ENCODE peak calls at places on chromosomes 16 and 17, in seven cellular contexts. N is stimulated activated CD4-positive, alpha-beta T cell treated with anti-CD3 and anti-CD28 coated beads, TNF-alpha, amount 100 ng/mL, for 1 hour; J is cardiac fibroblast; F is CD8-positive, alpha-beta T cell; B is NCI-H748 treated with DMSO at 0.1 percent for 48 hours; H is HS-27A; R is GDM1. W is an unnamed sample.

GRCh38 chr17:78012428-78012827 is 53.9 kb downstream of the TNRC6C start:
- DNase-seq in N (no peak), J (no peak), F (no peak), B (no peak), H (no peak), R (no peak), W (no peak)

GRCh38 chr17:73096201-73096600 is 3.7 kb upstream of the SLC39A11 start:
- DNase-seq in N (no peak), J (no peak), F (no peak), B (no peak), H (no peak), R (no peak), W (no peak)

GRCh38 chr17:18961634-18962493 is 9.9 kb downstream of the SLC5A10 start:
- DNase-seq in N (no peak), J (peak; percentile 24), F (no peak), B (no peak), H (no peak), R (no peak), W (peak; percentile 46)

GRCh38 chr17:76957600-76958464 is 89.6 kb downstream of the MGAT5B start:
- DNase-seq in N (no peak), J (no peak), F (no peak), B (no peak), H (no peak), R (no peak), W (no peak)

GRCh38 chr16:50457423-50457822 is 88.6 kb upstream of the BRD7 start:
- DNase-seq in N (no peak), J (no peak), F (no peak), B (no peak), H (no peak), R (no peak), W (no peak)

GRCh38 chr16:74942977-74943918 is 41.7 kb downstream of the WDR59 start:
- DNase-seq in N (no peak), J (no peak), F (no peak), B (no peak), H (no peak), R (no peak), W (no peak)

GRCh38 chr17:53525590-53525989 is 297.1 kb upstream of the KIF2B start:
- DNase-seq in N (no peak), J (no peak), F (no peak), B (no peak), H (no peak), R (no peak), W (no peak)

GRCh38 chr17:79677646-79678045 is 53.1 kb upstream of the ENPP7 start:
- DNase-seq in N (no peak), J (no peak), F (no peak), B (no peak), H (no peak), R (no peak), W (no peak)

GRCh38 chr17:48719642-48720262 is 2.6 kb downstream of the PRAC1 start:
- DNase-seq in N (no peak), J (no peak), F (no peak), B (no peak), H (no peak), R (no peak), W (no peak)

GRCh38 chr16:85124636-85125346 is 12.5 kb upstream of the CIBAR2 start:
- DNase-seq in N (no peak), J (no peak), F (peak; percentile 4), B (no peak), H (no peak), R (no peak), W (no peak)

GRCh38 chr16:17368951-17369350 is 101.8 kb downstream of the XYLT1 start:
- DNase-seq in N (no peak), J (no peak), F (peak; percentile 45), B (no peak), H (no peak), R (no peak), W (no peak)

GRCh38 chr17:48611681-48612455 is 1.1 kb upstream of the HOXB7 start:
- DNase-seq in N (no peak), J (no peak), F (no peak), B (peak; percentile 51), H (no peak), R (no peak), W (no peak)

GRCh38 chr16:65312795-65313194 is 190.9 kb upstream of the CDH11 start:
- DNase-seq in N (no peak), J (peak; percentile 41), F (no peak), B (no peak), H (no peak), R (no peak), W (no peak)

GRCh38 chr16:57797526-57798266 is 4.6 kb downstream of the KIFC3 start:
- DNase-seq in N (no peak), J (no peak), F (no peak), B (no peak), H (no peak), R (no peak), W (no peak)

GRCh38 chr17:8275421-8276290 is 12.8 kb upstream of the RANGRF start:
- DNase-seq in N (no peak), J (no peak), F (no peak), B (no peak), H (no peak), R (no peak), W (no peak)

GRCh38 chr16:21685034-21685455 is 21.3 kb downstream of the OTOA start:
- DNase-seq in N (no peak), J (no peak), F (no peak), B (no peak), H (no peak), R (no peak), W (no peak)

GRCh38 chr16:27434141-27435051 is 32.4 kb downstream of the IL21R start:
- DNase-seq in N (no peak), J (no peak), F (peak; percentile 10), B (no peak), H (no peak), R (no peak), W (peak; percentile 65)

GRCh38 chr16:21179126-21179982 is 20.9 kb downstream of the LDAF1 start:
- DNase-seq in N (no peak), J (no peak), F (no peak), B (no peak), H (no peak), R (no peak), W (peak; percentile 57)

W was measured in aorta.